ENCODE peak calls at places on chromosomes 16 and 17, in seven cellular contexts. C is OCI-LY7, D is SK-N-SH, I is GM23338, U is HCT116, N is hepatocyte, Z is GM23248. W is an unnamed sample. For H3K9me2, the result is how much of the 10 kb centered on the place peaks cover.

GRCh38 chr16:84532299-84532724 is 27.9 kb upstream of the MEAK7 start:
- DNase-seq in I (peak), Z (peak), C (no peak), U (no peak), D (no peak), N (peak), W (no peak)

GRCh38 chr17:4534515-4534914 is 20.7 kb downstream of the MYBBP1A start:
- DNase-seq in Z (no peak), U (no peak), I (no peak), D (peak), N (no peak), C (no peak), W (no peak)

GRCh38 chr17:40251576-40251975 is 32.5 kb downstream of the WIPF2 start:
- DNase-seq in U (peak), Z (peak), N (peak), C (no peak), D (no peak), I (no peak), W (no peak)

GRCh38 chr17:34519286-34519685 is 60.1 kb upstream of the TMEM132E start:
- DNase-seq in I (peak), C (peak), U (no peak), N (no peak), Z (peak), D (peak), W (peak)

GRCh38 chr17:74642556-74642955 is 19.0 kb upstream of the CD300E start:
- DNase-seq in D (no peak), N (no peak), I (no peak), U (no peak), C (no peak), Z (no peak), W (no peak)

GRCh38 chr16:19664166-19664565 is 53.9 kb downstream of the KNOP1 start:
- DNase-seq in N (no peak), D (no peak), Z (no peak), C (no peak), U (no peak), I (no peak), W (no peak)

GRCh38 chr17:73420897-73421296 is 109.1 kb upstream of the CDC42EP4 start:
- DNase-seq in U (peak), I (peak), D (peak), N (no peak), C (peak), Z (peak), W (no peak)

GRCh38 chr17:5526821-5527598 is 40.6 kb downstream of the MIS12 start:
- DNase-seq in Z (peak), I (no peak), D (peak), N (peak), C (no peak), U (peak), W (peak)

GRCh38 chr17:20191066-20191465 is 181.9 kb downstream of the SPECC1 start:
- DNase-seq in I (no peak), C (no peak), D (no peak), N (no peak), U (no peak), Z (peak), W (no peak)

GRCh38 chr16:78624349-78624748 is 524.9 kb downstream of the WWOX start:
- DNase-seq in I (no peak), U (no peak), D (peak), C (no peak), Z (no peak), N (no peak), W (no peak)

GRCh38 chr17:36592316-36592710 is 634 bp downstream of the DHRS11 start:
- DNase-seq in N (peak), U (no peak), I (peak), C (no peak), D (peak), Z (peak), W (no peak)
- H3K9me2 ChIP-seq in N (under half), U (under half), I (under half), C (under half), D (under half), Z (under half), W (under half)

GRCh38 chr16:67543036-67543435 is 14.4 kb downstream of the RIPOR1 start:
- DNase-seq in C (no peak), U (no peak), N (no peak), I (no peak), D (no peak), Z (no peak), W (no peak)
- H3K9me2 ChIP-seq in C (under half), U (under half), N (under half), I (under half), D (under half), Z (under half), W (under half)

DNA sequence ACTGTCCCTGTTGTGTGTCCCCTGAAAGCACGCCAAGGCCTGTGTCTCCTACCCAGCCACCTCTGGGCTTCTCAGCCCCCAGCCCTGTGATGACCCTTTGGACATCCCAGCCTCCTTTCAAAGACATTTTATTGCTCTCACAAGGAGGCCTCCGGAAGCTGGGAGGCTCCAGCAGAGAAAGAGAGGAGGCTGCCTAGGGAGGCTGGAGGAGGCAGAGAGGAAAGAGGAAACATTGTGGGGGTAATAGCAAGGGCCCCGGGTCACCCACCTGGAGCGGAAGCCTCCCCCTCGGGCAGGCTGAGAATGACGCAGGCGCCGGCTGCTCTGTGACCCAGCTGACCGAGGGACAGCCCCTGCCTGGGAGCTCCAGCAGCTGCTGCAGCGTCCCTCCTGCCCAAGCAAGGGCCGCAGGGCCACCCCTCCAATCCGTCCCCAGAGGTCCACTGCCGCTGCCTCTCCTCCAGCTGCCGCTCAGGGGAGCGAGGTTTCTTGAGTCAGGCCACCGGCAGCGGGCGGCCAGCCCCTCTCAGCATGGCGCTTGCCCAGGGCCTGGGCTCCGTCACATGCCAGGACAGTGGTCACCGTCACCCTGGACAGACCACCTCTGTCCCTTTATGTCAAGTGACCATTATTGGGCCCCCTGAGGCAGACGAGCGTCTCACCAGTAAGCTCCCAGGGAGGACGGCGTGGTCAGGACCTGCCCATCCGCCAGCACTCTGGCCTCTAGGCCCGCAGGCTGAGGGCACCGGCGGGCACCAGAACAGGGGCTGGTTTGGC is 29.3 kb downstream of the ACTG1 start:
- DNase-seq in N (no peak), Z (no peak), C (peak), D (no peak), I (no peak), U (no peak), W (no peak)
- H3K9me2 ChIP-seq in N (under half), Z (under half), C (under half), D (under half), I (under half), U (under half), W (under half)

DNA sequence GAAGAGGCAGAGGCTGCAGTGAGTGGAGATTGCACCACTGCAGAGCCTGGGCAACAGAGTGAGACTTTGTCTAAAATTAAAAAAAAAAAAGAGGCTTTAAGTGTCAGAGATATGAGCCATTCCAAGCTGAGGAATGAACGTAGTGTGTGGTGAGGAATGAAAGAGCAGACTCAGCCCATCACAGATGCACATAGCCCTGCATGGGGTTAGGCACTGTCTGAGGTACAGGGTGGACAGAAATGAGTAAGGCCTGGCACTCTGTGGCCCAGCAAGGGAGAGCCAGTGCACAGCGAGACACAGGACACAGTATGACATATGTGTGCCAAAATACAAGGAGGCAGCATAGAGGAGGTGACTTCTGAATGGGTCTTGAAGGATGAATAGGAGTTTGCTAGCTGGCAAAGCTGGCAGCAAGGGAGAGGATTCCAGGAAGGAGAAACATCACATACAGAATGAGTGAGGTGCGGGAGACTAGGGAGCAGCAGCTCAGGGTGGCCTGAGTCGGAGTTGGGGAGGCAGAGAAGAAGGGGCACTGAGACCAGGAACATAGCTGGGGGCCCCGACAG is 8.7 kb upstream of the ZNF469 start:
- DNase-seq in U (no peak), D (no peak), I (no peak), N (no peak), Z (no peak), C (no peak), W (no peak)
- H3K9me2 ChIP-seq in U (under half), D (under half), I (under half), N (under half), Z (under half), C (under half), W (under half)

DNA sequence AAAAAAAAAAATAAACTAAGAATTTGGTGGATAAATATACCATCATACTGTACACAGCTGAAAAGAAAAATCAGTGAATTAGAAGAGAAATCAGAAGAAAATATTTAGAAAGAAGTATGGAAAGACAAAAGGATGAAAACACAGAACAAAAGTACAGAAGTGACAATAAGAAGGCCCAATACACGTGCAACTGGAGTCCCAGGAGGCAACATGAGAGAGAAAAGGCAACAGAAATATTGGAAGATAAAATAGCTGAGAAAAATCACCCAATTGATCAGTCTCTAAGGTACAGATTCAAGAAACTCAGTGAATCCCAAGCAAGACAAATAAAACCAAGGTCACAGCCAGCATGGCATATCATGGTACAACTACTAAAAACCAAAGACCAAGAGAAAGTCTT is 20.4 kb upstream of the ENGASE start:
- DNase-seq in U (peak), I (no peak), D (no peak), Z (no peak), C (no peak), N (no peak), W (no peak)
- H3K9me2 ChIP-seq in U (under half), I (under half), D (under half), Z (under half), C (under half), N (under half), W (under half)

GRCh38 chr17:1786708-1787107 is 24.8 kb downstream of the SERPINF1 start:
- DNase-seq in C (no peak), D (no peak), I (no peak), U (no peak), Z (no peak), N (no peak), W (no peak)
- H3K9me2 ChIP-seq in C (under half), D (under half), I (under half), U (under half), Z (under half), N (under half), W (under half)

DNA sequence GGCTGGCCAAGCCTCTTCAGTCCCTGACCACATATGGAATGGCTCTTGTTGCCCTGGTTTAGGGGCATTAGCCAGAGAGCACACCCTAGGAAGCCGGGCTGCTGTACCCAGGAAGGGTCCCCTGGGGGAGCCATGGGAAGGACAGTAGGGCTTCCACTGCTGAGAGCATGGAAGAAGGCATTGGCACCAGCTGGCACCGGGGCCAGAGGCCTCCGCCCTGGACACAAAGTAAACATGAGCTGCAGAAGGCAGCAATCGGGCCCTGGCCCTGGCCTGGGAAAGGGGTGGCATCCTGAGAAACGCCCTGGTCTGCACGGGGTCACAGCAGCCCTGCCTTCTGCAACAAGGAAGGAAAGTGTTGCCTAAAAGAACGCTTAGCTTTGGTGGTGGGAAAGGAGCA is 49.4 kb downstream of the VAC14 start:
- DNase-seq in U (no peak), Z (no peak), I (no peak), C (no peak), N (no peak), D (no peak), W (no peak)
- H3K9me2 ChIP-seq in U (under half), Z (under half), I (under half), C (under half), N (under half), D (under half), W (under half)

GRCh38 chr17:16129844-16130243 is 85.5 kb downstream of the NCOR1 start:
- DNase-seq in I (no peak), U (no peak), N (no peak), Z (no peak), D (no peak), C (no peak), W (no peak)

GRCh38 chr17:16129441-16129840 is 85.9 kb downstream of the NCOR1 start:
- DNase-seq in N (no peak), U (no peak), C (no peak), Z (no peak), D (no peak), I (no peak), W (no peak)

GRCh38 chr17:16135461-16135860 is 79.9 kb downstream of the NCOR1 start:
- DNase-seq in Z (peak), U (no peak), D (no peak), N (no peak), I (no peak), C (no peak), W (no peak)

DNA sequence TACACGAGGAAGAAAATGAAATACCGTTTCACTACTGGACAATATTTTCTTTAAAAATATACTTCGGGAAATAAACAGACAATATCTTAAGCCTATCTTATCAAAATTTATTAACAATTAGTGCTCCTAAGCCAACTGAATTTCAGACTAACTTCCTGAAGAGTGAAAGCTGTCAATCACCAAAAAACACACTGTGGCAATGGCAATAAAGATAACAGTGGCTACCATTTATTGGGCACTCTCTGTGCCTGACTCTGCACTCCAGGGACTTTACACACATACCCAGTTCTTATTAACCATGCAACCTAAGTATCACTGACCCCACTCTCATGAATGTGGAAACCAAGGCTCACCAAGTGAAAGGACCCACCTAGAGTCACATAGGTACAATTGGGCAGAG is 83.7 kb downstream of the NCOR1 start:
- DNase-seq in U (no peak), I (no peak), Z (no peak), D (no peak), N (no peak), C (no peak), W (no peak)
- H3K9me2 ChIP-seq in U (under half), I (under half), Z (under half), D (under half), N (under half), C (under half), W (under half)

GRCh38 chr17:72056155-72056554 is 64.7 kb upstream of the SOX9 start:
- DNase-seq in D (no peak), N (no peak), Z (no peak), I (no peak), U (no peak), C (no peak), W (no peak)
- H3K9me2 ChIP-seq in D (under half), N (under half), Z (under half), I (under half), U (under half), C (under half), W (under half)